ENCODE peak calls at places on chromosomes 11 and 22, in five cellular contexts. One of them, this sample, is unnamed.

GRCh38 chr22:42417645-42418303 is 14.4 kb downstream of the NFAM1 start:
- DNase-seq in T1000: no peak
- DNase-seq in substantia nigra: no peak
- DNase-seq in stimulated activated CD4-positive, alpha-beta T cell treated with anti-CD3 and anti-CD28 coated beads, TNF-alpha, amount 100 ng/mL, for 4 hours: no peak
- DNase-seq in RPMI8226: no peak
- DNase-seq in this sample: no peak

GRCh38 chr22:19848298-19849224 is 6.1 kb downstream of the GNB1L start:
- DNase-seq in T1000: no peak
- DNase-seq in substantia nigra: no peak
- DNase-seq in stimulated activated CD4-positive, alpha-beta T cell treated with anti-CD3 and anti-CD28 coated beads, TNF-alpha, amount 100 ng/mL, for 4 hours: no peak
- DNase-seq in RPMI8226: peak
- DNase-seq in this sample: no peak

GRCh38 chr22:31098633-31099110 is 8.7 kb downstream of the SELENOM start:
- DNase-seq in RPMI8226: no peak
- DNase-seq in stimulated activated CD4-positive, alpha-beta T cell treated with anti-CD3 and anti-CD28 coated beads, TNF-alpha, amount 100 ng/mL, for 4 hours: no peak
- DNase-seq in T1000: no peak
- DNase-seq in substantia nigra: no peak
- DNase-seq in this sample: no peak

GRCh38 chr22:23248583-23248982 is 68.3 kb downstream of the BCR start:
- DNase-seq in stimulated activated CD4-positive, alpha-beta T cell treated with anti-CD3 and anti-CD28 coated beads, TNF-alpha, amount 100 ng/mL, for 4 hours: no peak
- DNase-seq in T1000: no peak
- DNase-seq in substantia nigra: no peak
- DNase-seq in RPMI8226: no peak
- DNase-seq in this sample: no peak

GRCh38 chr11:134741453-134742227 is 329.6 kb upstream of the B3GAT1 start:
- DNase-seq in RPMI8226: no peak
- DNase-seq in substantia nigra: no peak
- DNase-seq in stimulated activated CD4-positive, alpha-beta T cell treated with anti-CD3 and anti-CD28 coated beads, TNF-alpha, amount 100 ng/mL, for 4 hours: no peak
- DNase-seq in T1000: no peak
- DNase-seq in this sample: no peak

GRCh38 chr11:128896356-128896755 is 5.2 kb downstream of the KCNJ5 start:
- DNase-seq in T1000: no peak
- DNase-seq in RPMI8226: no peak
- DNase-seq in stimulated activated CD4-positive, alpha-beta T cell treated with anti-CD3 and anti-CD28 coated beads, TNF-alpha, amount 100 ng/mL, for 4 hours: no peak
- DNase-seq in substantia nigra: no peak
- DNase-seq in this sample: no peak

GRCh38 chr22:31912402-31912733 is 32.0 kb upstream of the YWHAH start:
- DNase-seq in substantia nigra: no peak
- DNase-seq in RPMI8226: no peak
- DNase-seq in stimulated activated CD4-positive, alpha-beta T cell treated with anti-CD3 and anti-CD28 coated beads, TNF-alpha, amount 100 ng/mL, for 4 hours: no peak
- DNase-seq in T1000: no peak
- DNase-seq in this sample: no peak

GRCh38 chr11:57639321-57640067 is 10.2 kb downstream of the YPEL4 start:
- DNase-seq in substantia nigra: no peak
- DNase-seq in RPMI8226: no peak
- DNase-seq in T1000: no peak
- DNase-seq in stimulated activated CD4-positive, alpha-beta T cell treated with anti-CD3 and anti-CD28 coated beads, TNF-alpha, amount 100 ng/mL, for 4 hours: no peak
- DNase-seq in this sample: peak

GRCh38 chr22:40213478-40213877 is 35.8 kb downstream of the TNRC6B start:
- DNase-seq in substantia nigra: no peak
- DNase-seq in RPMI8226: no peak
- DNase-seq in T1000: no peak
- DNase-seq in stimulated activated CD4-positive, alpha-beta T cell treated with anti-CD3 and anti-CD28 coated beads, TNF-alpha, amount 100 ng/mL, for 4 hours: no peak
- DNase-seq in this sample: peak

GRCh38 chr11:43574949-43575915 is 105.3 kb upstream of the HSD17B12 start:
- DNase-seq in RPMI8226: no peak
- DNase-seq in stimulated activated CD4-positive, alpha-beta T cell treated with anti-CD3 and anti-CD28 coated beads, TNF-alpha, amount 100 ng/mL, for 4 hours: no peak
- DNase-seq in substantia nigra: no peak
- DNase-seq in T1000: no peak
- DNase-seq in this sample: no peak

GRCh38 chr11:67615455-67616430 is 9.0 kb downstream of the NDUFV1 start:
- DNase-seq in substantia nigra: no peak
- DNase-seq in RPMI8226: peak
- DNase-seq in T1000: peak
- DNase-seq in stimulated activated CD4-positive, alpha-beta T cell treated with anti-CD3 and anti-CD28 coated beads, TNF-alpha, amount 100 ng/mL, for 4 hours: no peak
- DNase-seq in this sample: peak

GRCh38 chr22:32308191-32308590 is 49.5 kb upstream of the RFPL3 start:
- DNase-seq in stimulated activated CD4-positive, alpha-beta T cell treated with anti-CD3 and anti-CD28 coated beads, TNF-alpha, amount 100 ng/mL, for 4 hours: no peak
- DNase-seq in substantia nigra: no peak
- DNase-seq in T1000: no peak
- DNase-seq in RPMI8226: no peak
- DNase-seq in this sample: no peak

This sample was measured in OCI-LY7.